ENCODE peak calls at places on chromosomes 11 and 22, in six cellular contexts. One of them, this sample, is unnamed.

GRCh38 chr22:28978158-28978557 is 83.5 kb downstream of the C22orf31 start:
- DNase-seq in H1: no peak
- DNase-seq in IMR-90: peak; percentile 54
- DNase-seq in H9: no peak
- DNase-seq in mesenchymal stem cell: peak; percentile 36
- DNase-seq in trophoblast cell: no peak
- DNase-seq in this sample: no peak

GRCh38 chr11:126636911-126637799 is 281.7 kb downstream of the ST3GAL4 start:
- DNase-seq in trophoblast cell: peak; percentile 28
- DNase-seq in mesenchymal stem cell: no peak
- DNase-seq in H1: no peak
- DNase-seq in H9: no peak
- DNase-seq in IMR-90: peak; percentile 85
- DNase-seq in this sample: no peak

GRCh38 chr22:30078320-30079311 is 1.6 kb upstream of the HORMAD2 start:
- DNase-seq in H1: no peak
- DNase-seq in H9: no peak
- DNase-seq in mesenchymal stem cell: no peak
- DNase-seq in IMR-90: no peak
- DNase-seq in trophoblast cell: no peak
- DNase-seq in this sample: no peak

GRCh38 chr11:114438303-114438702 is 964 bp upstream of the REXO2 start:
- DNase-seq in H9: peak; percentile 39
- DNase-seq in mesenchymal stem cell: peak; percentile 15
- DNase-seq in IMR-90: peak; percentile 4
- DNase-seq in trophoblast cell: peak; percentile 82
- DNase-seq in H1: no peak
- DNase-seq in this sample: no peak

GRCh38 chr22:49325531-49326395 is 501.9 kb downstream of the BRD1 start:
- DNase-seq in H1: peak; percentile 33
- DNase-seq in IMR-90: no peak
- DNase-seq in trophoblast cell: no peak
- DNase-seq in mesenchymal stem cell: no peak
- DNase-seq in H9: no peak
- DNase-seq in this sample: no peak

GRCh38 chr11:471468-472145 is 21.5 kb downstream of the PTDSS2 start:
- DNase-seq in IMR-90: no peak
- DNase-seq in trophoblast cell: no peak
- DNase-seq in mesenchymal stem cell: no peak
- DNase-seq in H1: no peak
- DNase-seq in H9: no peak
- DNase-seq in this sample: no peak

GRCh38 chr11:10326080-10326964 is 21.4 kb downstream of the ADM start:
- DNase-seq in H1: no peak
- DNase-seq in trophoblast cell: no peak
- DNase-seq in mesenchymal stem cell: no peak
- DNase-seq in IMR-90: no peak
- DNase-seq in H9: no peak
- DNase-seq in this sample: no peak

GRCh38 chr11:93957553-93957952 is 63.6 kb upstream of the HEPHL1 start:
- DNase-seq in IMR-90: no peak
- DNase-seq in mesenchymal stem cell: no peak
- DNase-seq in H9: no peak
- DNase-seq in H1: no peak
- DNase-seq in trophoblast cell: no peak
- DNase-seq in this sample: no peak

GRCh38 chr11:121754603-121755002 is 301.8 kb upstream of the SORL1-AS1 start:
- DNase-seq in H1: no peak
- DNase-seq in IMR-90: peak; percentile 14
- DNase-seq in H9: no peak
- DNase-seq in mesenchymal stem cell: no peak
- DNase-seq in trophoblast cell: no peak
- DNase-seq in this sample: no peak

GRCh38 chr22:39960791-39961746 is 872 bp downstream of the TMA7B start:
- DNase-seq in mesenchymal stem cell: peak; percentile 98
- DNase-seq in IMR-90: peak; percentile 98
- DNase-seq in trophoblast cell: peak; percentile 13
- DNase-seq in H9: no peak
- DNase-seq in H1: no peak
- DNase-seq in this sample: no peak

GRCh38 chr11:62548545-62549335 is 2.1 kb upstream of the AHNAK start:
- DNase-seq in IMR-90: no peak
- DNase-seq in mesenchymal stem cell: no peak
- DNase-seq in H1: no peak
- DNase-seq in trophoblast cell: no peak
- DNase-seq in H9: no peak
- DNase-seq in this sample: no peak

GRCh38 chr11:57474017-57474750 is 13.9 kb downstream of the RTN4RL2 start:
- DNase-seq in H9: no peak
- DNase-seq in H1: no peak
- DNase-seq in IMR-90: peak; percentile 7
- DNase-seq in trophoblast cell: no peak
- DNase-seq in mesenchymal stem cell: no peak
- DNase-seq in this sample: no peak

GRCh38 chr11:112885744-112886706 is 75.2 kb upstream of the NCAM1 start:
- DNase-seq in mesenchymal stem cell: no peak
- DNase-seq in H9: no peak
- DNase-seq in IMR-90: no peak
- DNase-seq in H1: no peak
- DNase-seq in trophoblast cell: no peak
- DNase-seq in this sample: no peak

GRCh38 chr11:44018127-44018521 is 29.7 kb upstream of the ACCSL start:
- DNase-seq in H1: peak; percentile 39
- DNase-seq in H9: peak; percentile 22
- DNase-seq in trophoblast cell: no peak
- DNase-seq in mesenchymal stem cell: no peak
- DNase-seq in IMR-90: no peak
- DNase-seq in this sample: no peak

GRCh38 chr11:19253149-19253540 is 12.4 kb upstream of the E2F8 start:
- DNase-seq in mesenchymal stem cell: no peak
- DNase-seq in H9: no peak
- DNase-seq in IMR-90: no peak
- DNase-seq in trophoblast cell: no peak
- DNase-seq in H1: no peak
- DNase-seq in this sample: no peak

GRCh38 chr11:417652-418342 is 3.0 kb upstream of the SIGIRR start:
- DNase-seq in mesenchymal stem cell: no peak
- DNase-seq in IMR-90: no peak
- DNase-seq in H9: no peak
- DNase-seq in trophoblast cell: peak; percentile 56
- DNase-seq in H1: no peak
- DNase-seq in this sample: no peak

GRCh38 chr22:20531404-20532181 is 24.2 kb downstream of the MED15 start:
- DNase-seq in H1: no peak
- DNase-seq in trophoblast cell: peak; percentile 90
- DNase-seq in mesenchymal stem cell: peak; percentile 91
- DNase-seq in H9: peak; percentile 81
- DNase-seq in IMR-90: peak; percentile 90
- DNase-seq in this sample: no peak

GRCh38 chr11:74926304-74927030 is 22.4 kb downstream of the XRRA1 start:
- DNase-seq in mesenchymal stem cell: peak; percentile 23
- DNase-seq in IMR-90: peak; percentile 56
- DNase-seq in H9: no peak
- DNase-seq in H1: no peak
- DNase-seq in trophoblast cell: no peak
- DNase-seq in this sample: no peak

GRCh38 chr11:123509737-123510578 is 79.9 kb downstream of the GRAMD1B start:
- DNase-seq in IMR-90: peak; percentile 91
- DNase-seq in H9: peak; percentile 87
- DNase-seq in mesenchymal stem cell: peak; percentile 77
- DNase-seq in H1: peak; percentile 65
- DNase-seq in trophoblast cell: no peak
- DNase-seq in this sample: peak; percentile 48

GRCh38 chr11:69178819-69179482 is 23.2 kb downstream of the SMIM38 start:
- DNase-seq in IMR-90: no peak
- DNase-seq in H1: no peak
- DNase-seq in H9: no peak
- DNase-seq in trophoblast cell: no peak
- DNase-seq in mesenchymal stem cell: no peak
- DNase-seq in this sample: no peak

DNA sequence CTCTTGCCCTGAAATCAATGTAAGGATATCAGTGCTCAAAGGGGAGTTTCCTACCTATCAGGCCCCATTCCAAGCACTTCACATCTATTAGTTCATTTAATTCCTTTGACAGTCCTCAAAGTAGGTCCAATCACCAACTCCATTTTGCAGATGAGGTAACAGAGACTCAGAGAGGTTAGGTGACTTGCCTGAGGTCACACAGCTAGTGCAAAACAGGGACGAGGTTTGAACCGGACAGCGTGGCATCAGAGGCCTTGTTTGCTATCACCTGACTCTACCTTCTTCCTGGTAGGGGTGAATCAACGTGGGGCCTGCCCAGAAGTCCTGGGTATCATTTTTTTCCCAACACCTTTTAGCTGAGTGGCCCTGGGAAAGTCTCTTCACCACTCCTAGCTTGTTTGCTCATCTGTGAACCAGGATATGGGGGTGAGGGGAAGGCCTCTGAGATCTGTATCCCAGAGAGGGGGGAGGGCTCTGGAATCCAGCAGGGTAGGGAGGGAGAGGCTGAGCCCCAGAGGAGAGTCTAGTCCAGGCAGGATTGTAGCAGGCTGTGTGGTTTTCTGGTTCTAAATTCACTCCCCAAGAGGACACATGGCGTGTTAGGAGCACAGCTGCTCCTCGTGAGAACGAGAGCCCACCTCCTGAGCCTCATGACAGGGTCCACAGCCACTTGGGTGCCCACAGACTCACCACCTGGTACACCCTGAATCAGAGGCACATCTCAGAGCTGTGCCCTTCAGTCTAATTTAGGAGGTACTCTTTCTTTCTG is 174.7 kb downstream of the MN1 start:
- DNase-seq in trophoblast cell: no peak
- DNase-seq in IMR-90: no peak
- DNase-seq in H9: no peak
- DNase-seq in H1: no peak
- DNase-seq in mesenchymal stem cell: no peak
- DNase-seq in this sample: no peak
- H3K18ac ChIP-seq in trophoblast cell: no peak overlapping the region
- H3K18ac ChIP-seq in IMR-90: no peak overlapping the region
- H3K18ac ChIP-seq in H9: peak overlapping the region; percentile 36
- H3K18ac ChIP-seq in H1: peak overlapping the region; percentile 55
- H3K18ac ChIP-seq in mesenchymal stem cell: no peak overlapping the region
- H3K18ac ChIP-seq in this sample: peak overlapping the region; percentile 89

DNA sequence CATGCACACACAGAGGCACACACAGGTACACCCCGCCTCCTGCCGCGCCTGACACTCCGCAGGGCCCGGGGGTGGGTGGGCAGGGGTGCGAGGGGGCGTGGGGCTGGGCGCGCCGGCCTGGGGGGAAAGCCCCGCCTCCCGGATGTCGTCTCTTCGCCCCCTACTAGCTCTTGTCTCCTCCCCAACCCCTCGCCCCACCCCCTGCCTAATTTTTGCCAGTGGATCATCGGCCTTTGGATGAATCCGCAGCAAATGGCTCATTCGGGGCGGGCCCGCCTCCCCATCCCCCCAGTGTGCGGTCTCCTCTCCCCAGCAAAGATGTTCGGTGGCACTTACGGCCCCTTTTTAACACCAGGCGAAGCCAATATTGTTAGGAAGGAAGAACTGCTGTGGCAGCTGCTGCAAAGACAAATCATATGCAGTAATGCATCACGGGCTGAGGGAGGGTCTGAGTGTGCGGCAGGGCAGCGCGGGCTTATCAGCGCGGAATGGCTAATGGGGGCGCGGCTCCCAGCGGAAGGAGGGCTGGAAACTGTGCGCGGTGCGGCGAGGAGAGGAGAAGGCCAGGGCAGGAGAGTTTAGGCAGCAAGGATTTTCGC is 13.4 kb upstream of the NECTIN1 start:
- DNase-seq in trophoblast cell: no peak
- DNase-seq in H1: peak; percentile 78
- DNase-seq in mesenchymal stem cell: peak; percentile 19
- DNase-seq in H9: peak; percentile 80
- DNase-seq in IMR-90: no peak
- DNase-seq in this sample: peak; percentile 44
- H2AFZ ChIP-seq in trophoblast cell: no peak overlapping the region
- H2AFZ ChIP-seq in H1: no peak overlapping the region
- H2AFZ ChIP-seq in mesenchymal stem cell: no peak overlapping the region
- H2AFZ ChIP-seq in H9: no peak overlapping the region
- H2AFZ ChIP-seq in IMR-90: peak overlapping the region; percentile 58
- H2AFZ ChIP-seq in this sample: peak overlapping the region; percentile 97

GRCh38 chr11:12591706-12592105 is 82.5 kb upstream of the TEAD1 start:
- DNase-seq in trophoblast cell: no peak
- DNase-seq in H9: no peak
- DNase-seq in IMR-90: no peak
- DNase-seq in H1: no peak
- DNase-seq in mesenchymal stem cell: no peak
- DNase-seq in this sample: no peak
- H3K18ac ChIP-seq in trophoblast cell: no peak overlapping the region
- H3K18ac ChIP-seq in H9: no peak overlapping the region
- H3K18ac ChIP-seq in IMR-90: no peak overlapping the region
- H3K18ac ChIP-seq in H1: no peak overlapping the region
- H3K18ac ChIP-seq in mesenchymal stem cell: no peak overlapping the region
- H3K18ac ChIP-seq in this sample: no peak overlapping the region

GRCh38 chr11:132772712-132773545 is 759.4 kb downstream of the OPCML start:
- DNase-seq in mesenchymal stem cell: no peak
- DNase-seq in trophoblast cell: no peak
- DNase-seq in IMR-90: no peak
- DNase-seq in H1: no peak
- DNase-seq in H9: no peak
- DNase-seq in this sample: peak; percentile 24
- H2AFZ ChIP-seq in mesenchymal stem cell: no peak overlapping the region
- H2AFZ ChIP-seq in trophoblast cell: no peak overlapping the region
- H2AFZ ChIP-seq in IMR-90: no peak overlapping the region
- H2AFZ ChIP-seq in H1: peak overlapping the region; percentile 1
- H2AFZ ChIP-seq in H9: no peak overlapping the region
- H2AFZ ChIP-seq in this sample: peak overlapping the region; percentile 49

DNA sequence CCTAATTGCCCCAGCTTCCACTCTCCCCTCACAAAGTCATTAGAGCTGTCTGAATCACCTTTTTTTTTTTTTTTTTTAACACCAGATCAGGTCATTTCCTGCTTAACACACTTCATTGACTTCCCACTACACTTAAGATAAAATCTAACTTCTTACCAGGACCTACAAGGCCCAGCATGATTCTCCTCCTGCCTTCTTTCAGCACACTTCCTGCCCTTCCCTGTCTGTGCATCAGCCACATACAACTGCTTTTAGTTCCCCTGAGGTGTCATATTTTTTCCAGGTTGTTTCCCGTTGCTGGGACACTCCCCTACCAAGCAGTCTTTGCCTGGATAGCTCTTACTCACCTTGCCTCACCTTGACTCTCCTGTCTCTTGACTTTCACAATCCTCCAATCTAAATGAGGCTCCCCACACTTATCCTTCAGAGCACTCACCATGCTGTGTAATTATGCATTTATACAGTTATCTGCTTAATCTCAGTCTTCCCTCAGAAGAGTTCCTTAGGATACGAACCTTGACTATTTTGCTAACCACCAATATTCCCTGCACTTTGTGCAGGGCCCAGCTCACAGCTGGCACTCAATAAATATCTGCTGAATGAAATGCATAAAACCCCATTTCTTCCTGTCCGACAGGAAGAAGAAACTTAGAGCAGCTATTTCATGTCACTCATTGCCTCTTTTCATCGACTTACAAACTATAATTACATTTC is 96.6 kb upstream of the AKIP1 start:
- DNase-seq in mesenchymal stem cell: peak; percentile 58
- DNase-seq in H9: no peak
- DNase-seq in H1: no peak
- DNase-seq in trophoblast cell: peak; percentile 85
- DNase-seq in IMR-90: no peak
- DNase-seq in this sample: no peak
- H3K18ac ChIP-seq in mesenchymal stem cell: no peak overlapping the region
- H3K18ac ChIP-seq in H9: no peak overlapping the region
- H3K18ac ChIP-seq in H1: peak overlapping the region; percentile 38
- H3K18ac ChIP-seq in trophoblast cell: no peak overlapping the region
- H3K18ac ChIP-seq in IMR-90: peak overlapping the region; percentile 45
- H3K18ac ChIP-seq in this sample: no peak overlapping the region

GRCh38 chr11:96567193-96567592 is 177.4 kb downstream of the JRKL start:
- DNase-seq in IMR-90: no peak
- DNase-seq in H1: no peak
- DNase-seq in H9: no peak
- DNase-seq in trophoblast cell: no peak
- DNase-seq in mesenchymal stem cell: peak; percentile 10
- DNase-seq in this sample: no peak

GRCh38 chr11:96567667-96568066 is 177.9 kb downstream of the JRKL start:
- DNase-seq in IMR-90: no peak
- DNase-seq in mesenchymal stem cell: no peak
- DNase-seq in H1: no peak
- DNase-seq in trophoblast cell: no peak
- DNase-seq in H9: no peak
- DNase-seq in this sample: no peak
- H2AFZ ChIP-seq in IMR-90: no peak overlapping the region
- H2AFZ ChIP-seq in mesenchymal stem cell: no peak overlapping the region
- H2AFZ ChIP-seq in H1: no peak overlapping the region
- H2AFZ ChIP-seq in trophoblast cell: no peak overlapping the region
- H2AFZ ChIP-seq in H9: no peak overlapping the region
- H2AFZ ChIP-seq in this sample: no peak overlapping the region